ENCODE peak calls at places on chromosome 22, in six cellular contexts. One of them, this sample, is unnamed.

GRCh38 chr22:21074092-21074715 is 28.5 kb downstream of the LRRC74B start:
- DNase-seq in naive thymus-derived CD4-positive, alpha-beta T cell: no peak
- DNase-seq in transverse colon: no peak
- DNase-seq in psoas muscle: no peak
- DNase-seq in mucosa of descending colon: no peak
- DNase-seq in body of pancreas: peak; percentile 19
- DNase-seq in this sample: no peak

GRCh38 chr22:24510694-24511625 is 15.8 kb downstream of the UPB1 start:
- DNase-seq in naive thymus-derived CD4-positive, alpha-beta T cell: no peak
- DNase-seq in transverse colon: no peak
- DNase-seq in psoas muscle: peak; percentile 35
- DNase-seq in mucosa of descending colon: no peak
- DNase-seq in body of pancreas: peak; percentile 44
- DNase-seq in this sample: no peak

GRCh38 chr22:19896665-19897355 is 42.1 kb upstream of the GNB1L start:
- DNase-seq in naive thymus-derived CD4-positive, alpha-beta T cell: peak; percentile 52
- DNase-seq in transverse colon: no peak
- DNase-seq in psoas muscle: no peak
- DNase-seq in mucosa of descending colon: no peak
- DNase-seq in body of pancreas: no peak
- DNase-seq in this sample: no peak

GRCh38 chr22:34885852-34886251 is 180.1 kb upstream of the ISX start:
- DNase-seq in naive thymus-derived CD4-positive, alpha-beta T cell: no peak
- DNase-seq in transverse colon: no peak
- DNase-seq in psoas muscle: no peak
- DNase-seq in mucosa of descending colon: no peak
- DNase-seq in body of pancreas: no peak
- DNase-seq in this sample: no peak

GRCh38 chr22:29003975-29004646 is 57.5 kb downstream of the C22orf31 start:
- DNase-seq in naive thymus-derived CD4-positive, alpha-beta T cell: no peak
- DNase-seq in transverse colon: no peak
- DNase-seq in psoas muscle: no peak
- DNase-seq in mucosa of descending colon: peak; percentile 20
- DNase-seq in body of pancreas: peak; percentile 38
- DNase-seq in this sample: no peak

GRCh38 chr22:36409911-36410756 is 22.4 kb upstream of the MYH9 start:
- DNase-seq in naive thymus-derived CD4-positive, alpha-beta T cell: peak; percentile 70
- DNase-seq in transverse colon: peak; percentile 96
- DNase-seq in psoas muscle: peak; percentile 74
- DNase-seq in mucosa of descending colon: peak; percentile 98
- DNase-seq in body of pancreas: peak; percentile 99
- DNase-seq in this sample: peak; percentile 71

GRCh38 chr22:33389927-33390326 is 331.7 kb upstream of the SYN3 start:
- DNase-seq in naive thymus-derived CD4-positive, alpha-beta T cell: no peak
- DNase-seq in transverse colon: no peak
- DNase-seq in psoas muscle: no peak
- DNase-seq in mucosa of descending colon: no peak
- DNase-seq in body of pancreas: no peak
- DNase-seq in this sample: no peak

GRCh38 chr22:20401376-20402020 is 7.5 kb downstream of the ZNF74 start:
- DNase-seq in naive thymus-derived CD4-positive, alpha-beta T cell: no peak
- DNase-seq in transverse colon: no peak
- DNase-seq in psoas muscle: no peak
- DNase-seq in mucosa of descending colon: no peak
- DNase-seq in body of pancreas: no peak
- DNase-seq in this sample: no peak

GRCh38 chr22:43884600-43885318 is 7.1 kb downstream of the PNPLA5 start:
- DNase-seq in naive thymus-derived CD4-positive, alpha-beta T cell: peak; percentile 13
- DNase-seq in transverse colon: peak; percentile 49
- DNase-seq in psoas muscle: peak; percentile 76
- DNase-seq in mucosa of descending colon: peak; percentile 69
- DNase-seq in body of pancreas: peak; percentile 38
- DNase-seq in this sample: no peak

GRCh38 chr22:50399751-50400331 is 56.7 kb downstream of the PPP6R2 start:
- DNase-seq in naive thymus-derived CD4-positive, alpha-beta T cell: no peak
- DNase-seq in transverse colon: peak; percentile 41
- DNase-seq in psoas muscle: peak; percentile 59
- DNase-seq in mucosa of descending colon: peak; percentile 59
- DNase-seq in body of pancreas: peak; percentile 51
- DNase-seq in this sample: no peak

GRCh38 chr22:49406879-49407587 is 420.6 kb downstream of the BRD1 start:
- DNase-seq in naive thymus-derived CD4-positive, alpha-beta T cell: no peak
- DNase-seq in transverse colon: no peak
- DNase-seq in psoas muscle: no peak
- DNase-seq in mucosa of descending colon: no peak
- DNase-seq in body of pancreas: no peak
- DNase-seq in this sample: no peak

GRCh38 chr22:48560389-48560751 is 1267.3 kb downstream of the BRD1 start:
- DNase-seq in naive thymus-derived CD4-positive, alpha-beta T cell: no peak
- DNase-seq in transverse colon: no peak
- DNase-seq in psoas muscle: no peak
- DNase-seq in mucosa of descending colon: no peak
- DNase-seq in body of pancreas: no peak
- DNase-seq in this sample: no peak

GRCh38 chr22:39359659-39360195 is 9.9 kb downstream of the SYNGR1 start:
- DNase-seq in naive thymus-derived CD4-positive, alpha-beta T cell: no peak
- DNase-seq in transverse colon: no peak
- DNase-seq in psoas muscle: peak; percentile 30
- DNase-seq in mucosa of descending colon: no peak
- DNase-seq in body of pancreas: no peak
- DNase-seq in this sample: no peak

GRCh38 chr22:49502126-49502826 is 325.4 kb downstream of the BRD1 start:
- DNase-seq in naive thymus-derived CD4-positive, alpha-beta T cell: no peak
- DNase-seq in transverse colon: no peak
- DNase-seq in psoas muscle: no peak
- DNase-seq in mucosa of descending colon: no peak
- DNase-seq in body of pancreas: no peak
- DNase-seq in this sample: peak; percentile 38

GRCh38 chr22:35039625-35040024 is 26.3 kb upstream of the ISX start:
- DNase-seq in naive thymus-derived CD4-positive, alpha-beta T cell: no peak
- DNase-seq in transverse colon: no peak
- DNase-seq in psoas muscle: no peak
- DNase-seq in mucosa of descending colon: no peak
- DNase-seq in body of pancreas: no peak
- DNase-seq in this sample: no peak

GRCh38 chr22:29030618-29031235 is 30.9 kb downstream of the C22orf31 start:
- DNase-seq in naive thymus-derived CD4-positive, alpha-beta T cell: no peak
- DNase-seq in transverse colon: peak; percentile 84
- DNase-seq in psoas muscle: peak; percentile 83
- DNase-seq in mucosa of descending colon: peak; percentile 89
- DNase-seq in body of pancreas: peak; percentile 93
- DNase-seq in this sample: no peak

GRCh38 chr22:30362632-30363281 is 6.0 kb downstream of the CCDC157 start:
- DNase-seq in naive thymus-derived CD4-positive, alpha-beta T cell: no peak
- DNase-seq in transverse colon: no peak
- DNase-seq in psoas muscle: no peak
- DNase-seq in mucosa of descending colon: no peak
- DNase-seq in body of pancreas: no peak
- DNase-seq in this sample: no peak

GRCh38 chr22:45502215-45503070 is at the start of gene FBLN1:
- DNase-seq in naive thymus-derived CD4-positive, alpha-beta T cell: no peak
- DNase-seq in transverse colon: no peak
- DNase-seq in psoas muscle: peak; percentile 62
- DNase-seq in mucosa of descending colon: peak; percentile 35
- DNase-seq in body of pancreas: no peak
- DNase-seq in this sample: no peak

GRCh38 chr22:39728236-39728860 is 157.8 kb downstream of the CACNA1I start:
- DNase-seq in naive thymus-derived CD4-positive, alpha-beta T cell: no peak
- DNase-seq in transverse colon: no peak
- DNase-seq in psoas muscle: no peak
- DNase-seq in mucosa of descending colon: no peak
- DNase-seq in body of pancreas: no peak
- DNase-seq in this sample: no peak

GRCh38 chr22:28994522-28994921 is 67.1 kb downstream of the C22orf31 start:
- DNase-seq in naive thymus-derived CD4-positive, alpha-beta T cell: no peak
- DNase-seq in transverse colon: no peak
- DNase-seq in psoas muscle: no peak
- DNase-seq in mucosa of descending colon: no peak
- DNase-seq in body of pancreas: no peak
- DNase-seq in this sample: no peak

GRCh38 chr22:24184057-24184798 is 2.9 kb downstream of the SUSD2 start:
- DNase-seq in naive thymus-derived CD4-positive, alpha-beta T cell: no peak
- DNase-seq in transverse colon: no peak
- DNase-seq in psoas muscle: peak; percentile 44
- DNase-seq in mucosa of descending colon: no peak
- DNase-seq in body of pancreas: no peak
- DNase-seq in this sample: no peak

GRCh38 chr22:50444663-50445062 is 30.2 kb downstream of the SBF1 start:
- DNase-seq in naive thymus-derived CD4-positive, alpha-beta T cell: no peak
- DNase-seq in transverse colon: peak; percentile 62
- DNase-seq in psoas muscle: no peak
- DNase-seq in mucosa of descending colon: no peak
- DNase-seq in body of pancreas: peak; percentile 44
- DNase-seq in this sample: no peak

GRCh38 chr22:19942071-19942885 is 660 bp upstream of the TXNRD2 start:
- DNase-seq in naive thymus-derived CD4-positive, alpha-beta T cell: peak; percentile 15
- DNase-seq in transverse colon: no peak
- DNase-seq in psoas muscle: no peak
- DNase-seq in mucosa of descending colon: no peak
- DNase-seq in body of pancreas: no peak
- DNase-seq in this sample: no peak

GRCh38 chr22:48429621-48430020 is 1398.1 kb downstream of the BRD1 start:
- DNase-seq in naive thymus-derived CD4-positive, alpha-beta T cell: no peak
- DNase-seq in transverse colon: no peak
- DNase-seq in psoas muscle: no peak
- DNase-seq in mucosa of descending colon: no peak
- DNase-seq in body of pancreas: no peak
- DNase-seq in this sample: no peak

GRCh38 chr22:28896611-28897010 is 13.2 kb downstream of the ZNRF3 start:
- DNase-seq in naive thymus-derived CD4-positive, alpha-beta T cell: no peak
- DNase-seq in transverse colon: no peak
- DNase-seq in psoas muscle: no peak
- DNase-seq in mucosa of descending colon: no peak
- DNase-seq in body of pancreas: no peak
- DNase-seq in this sample: no peak

GRCh38 chr22:50461979-50462540 is 12.8 kb downstream of the SBF1 start:
- DNase-seq in naive thymus-derived CD4-positive, alpha-beta T cell: no peak
- DNase-seq in transverse colon: no peak
- DNase-seq in psoas muscle: no peak
- DNase-seq in mucosa of descending colon: no peak
- DNase-seq in body of pancreas: no peak
- DNase-seq in this sample: no peak

GRCh38 chr22:24208012-24208749 is 26.9 kb downstream of the SUSD2 start:
- DNase-seq in naive thymus-derived CD4-positive, alpha-beta T cell: peak; percentile 5
- DNase-seq in transverse colon: no peak
- DNase-seq in psoas muscle: peak; percentile 55
- DNase-seq in mucosa of descending colon: no peak
- DNase-seq in body of pancreas: peak; percentile 79
- DNase-seq in this sample: no peak

GRCh38 chr22:47918936-47919505 is 1156.6 kb downstream of the TBC1D22A start:
- DNase-seq in naive thymus-derived CD4-positive, alpha-beta T cell: no peak
- DNase-seq in transverse colon: no peak
- DNase-seq in psoas muscle: no peak
- DNase-seq in mucosa of descending colon: no peak
- DNase-seq in body of pancreas: no peak
- DNase-seq in this sample: no peak

GRCh38 chr22:20319041-20319744 is 667 bp downstream of the DGCR6L start:
- DNase-seq in naive thymus-derived CD4-positive, alpha-beta T cell: no peak
- DNase-seq in transverse colon: no peak
- DNase-seq in psoas muscle: no peak
- DNase-seq in mucosa of descending colon: peak; percentile 17
- DNase-seq in body of pancreas: no peak
- DNase-seq in this sample: no peak

GRCh38 chr22:30187726-30188407 is 58.7 kb downstream of the LIF start:
- DNase-seq in naive thymus-derived CD4-positive, alpha-beta T cell: no peak
- DNase-seq in transverse colon: no peak
- DNase-seq in psoas muscle: no peak
- DNase-seq in mucosa of descending colon: no peak
- DNase-seq in body of pancreas: no peak
- DNase-seq in this sample: no peak

GRCh38 chr22:20107471-20107901 is 8.4 kb upstream of the RANBP1 start:
- DNase-seq in naive thymus-derived CD4-positive, alpha-beta T cell: no peak
- DNase-seq in transverse colon: no peak
- DNase-seq in psoas muscle: peak; percentile 42
- DNase-seq in mucosa of descending colon: no peak
- DNase-seq in body of pancreas: no peak
- DNase-seq in this sample: no peak

GRCh38 chr22:46891382-46891951 is 129.0 kb downstream of the TBC1D22A start:
- DNase-seq in naive thymus-derived CD4-positive, alpha-beta T cell: no peak
- DNase-seq in transverse colon: no peak
- DNase-seq in psoas muscle: no peak
- DNase-seq in mucosa of descending colon: no peak
- DNase-seq in body of pancreas: no peak
- DNase-seq in this sample: no peak
- H3K36me3 ChIP-seq in naive thymus-derived CD4-positive, alpha-beta T cell: peaks cover 63% of the 10 kb centered on the region
- H3K36me3 ChIP-seq in transverse colon: no peaks in the 10 kb centered on the region
- H3K36me3 ChIP-seq in psoas muscle: peaks cover 29% of the 10 kb centered on the region
- H3K36me3 ChIP-seq in mucosa of descending colon: no peaks in the 10 kb centered on the region
- H3K36me3 ChIP-seq in body of pancreas: peaks cover 2% of the 10 kb centered on the region
- H3K36me3 ChIP-seq in this sample: peaks cover 28% of the 10 kb centered on the region

DNA sequence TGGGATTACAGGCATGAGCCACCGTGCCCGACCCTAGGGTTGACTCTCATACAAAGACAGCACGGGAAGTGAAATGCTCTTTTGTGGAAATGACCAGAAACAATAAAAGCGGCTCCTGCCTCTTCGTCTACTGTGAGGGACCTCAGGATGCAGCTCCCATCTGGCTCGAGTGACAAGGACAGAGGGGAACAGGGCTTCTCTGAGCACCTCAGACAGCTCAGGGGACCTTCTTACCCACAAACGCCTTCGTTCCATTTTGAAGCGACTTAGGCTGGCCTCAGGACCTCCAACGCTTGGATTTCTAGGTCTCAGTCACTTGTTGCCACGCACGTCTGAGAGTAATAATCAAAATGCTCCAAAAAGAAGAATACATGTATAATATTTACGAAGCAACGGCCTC is 2.5 kb downstream of the PRAME start:
- DNase-seq in naive thymus-derived CD4-positive, alpha-beta T cell: no peak
- DNase-seq in transverse colon: no peak
- DNase-seq in psoas muscle: no peak
- DNase-seq in mucosa of descending colon: no peak
- DNase-seq in body of pancreas: no peak
- DNase-seq in this sample: no peak
- H3K4me3 ChIP-seq in naive thymus-derived CD4-positive, alpha-beta T cell: no peak overlapping the region
- H3K4me3 ChIP-seq in transverse colon: no peak overlapping the region
- H3K4me3 ChIP-seq in psoas muscle: no peak overlapping the region
- H3K4me3 ChIP-seq in mucosa of descending colon: no peak overlapping the region
- H3K4me3 ChIP-seq in body of pancreas: no peak overlapping the region
- H3K4me3 ChIP-seq in this sample: no peak overlapping the region

DNA sequence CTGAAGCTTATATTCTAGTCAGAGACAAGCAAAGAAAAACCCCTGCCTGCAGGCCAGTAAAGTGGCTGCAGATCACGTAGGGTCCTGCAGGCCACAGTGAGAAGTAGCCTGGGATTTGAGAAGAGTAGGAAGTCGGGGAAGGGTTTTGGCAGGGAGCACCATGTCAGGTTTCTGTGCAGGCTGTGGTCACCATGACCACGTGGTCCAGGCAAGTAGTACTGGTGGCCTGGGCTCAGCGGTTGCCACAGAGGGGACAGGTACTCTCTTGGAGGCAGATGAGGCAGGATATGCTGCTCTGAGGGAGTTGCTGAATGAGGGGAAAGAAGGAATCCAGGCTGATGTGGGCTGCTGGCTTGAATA is 46.6 kb downstream of the PISD start:
- DNase-seq in naive thymus-derived CD4-positive, alpha-beta T cell: no peak
- DNase-seq in transverse colon: no peak
- DNase-seq in psoas muscle: no peak
- DNase-seq in mucosa of descending colon: no peak
- DNase-seq in body of pancreas: no peak
- DNase-seq in this sample: no peak
- H3K36me3 ChIP-seq in naive thymus-derived CD4-positive, alpha-beta T cell: peaks cover 86% of the 10 kb centered on the region
- H3K36me3 ChIP-seq in transverse colon: peaks cover 7% of the 10 kb centered on the region
- H3K36me3 ChIP-seq in psoas muscle: peaks cover 30% of the 10 kb centered on the region
- H3K36me3 ChIP-seq in mucosa of descending colon: no peaks in the 10 kb centered on the region
- H3K36me3 ChIP-seq in body of pancreas: peaks cover 13% of the 10 kb centered on the region
- H3K36me3 ChIP-seq in this sample: peaks cover 40% of the 10 kb centered on the region

GRCh38 chr22:42073568-42074152 is 388 bp upstream of the PHETA2 start:
- DNase-seq in naive thymus-derived CD4-positive, alpha-beta T cell: no peak
- DNase-seq in transverse colon: no peak
- DNase-seq in psoas muscle: no peak
- DNase-seq in mucosa of descending colon: no peak
- DNase-seq in body of pancreas: no peak
- DNase-seq in this sample: no peak
- H3K4me3 ChIP-seq in naive thymus-derived CD4-positive, alpha-beta T cell: peak overlapping the region; percentile 49
- H3K4me3 ChIP-seq in transverse colon: peak overlapping the region; percentile 81
- H3K4me3 ChIP-seq in psoas muscle: peak overlapping the region; percentile 82
- H3K4me3 ChIP-seq in mucosa of descending colon: peak overlapping the region; percentile 41
- H3K4me3 ChIP-seq in body of pancreas: peak overlapping the region; percentile 43
- H3K4me3 ChIP-seq in this sample: peak overlapping the region; percentile 33